ENCODE peak calls at places on chromosomes 13 and 19, in five cellular contexts. W is hepatocyte; U is CD8-positive, alpha-beta memory T cell; R is A673; Z is heart left ventricle. M is an unnamed sample.

GRCh38 chr13:108463365-108463764 is 166.0 kb upstream of the MYO16 start:
- DNase-seq in W (peak; percentile 46), U (no peak), R (peak; percentile 18), Z (no peak), M (no peak)

GRCh38 chr19:4429266-4430200 is 27.1 kb downstream of the CHAF1A start:
- DNase-seq in W (no peak), U (no peak), R (no peak), Z (no peak), M (no peak)

GRCh38 chr13:110330491-110331001 is 23.5 kb downstream of the COL4A2 start:
- DNase-seq in W (no peak), U (no peak), R (no peak), Z (peak; percentile 20), M (no peak)

GRCh38 chr19:53092723-53093122 is 10.5 kb downstream of the ZNF160 start:
- DNase-seq in W (no peak), U (no peak), R (no peak), Z (no peak), M (no peak)

GRCh38 chr13:29593605-29594297 is 1.7 kb downstream of the SLC7A1 start:
- DNase-seq in W (no peak), U (no peak), R (no peak), Z (no peak), M (no peak)

GRCh38 chr13:51931606-51932005 is 69.8 kb downstream of the CCDC70 start:
- DNase-seq in W (no peak), U (no peak), R (no peak), Z (no peak), M (no peak)

GRCh38 chr19:42135836-42136235 is 3.6 kb upstream of the POU2F2 start:
- DNase-seq in W (no peak), U (no peak), R (no peak), Z (no peak), M (no peak)

GRCh38 chr13:52726258-52726657 is 13.4 kb downstream of the CNMD start:
- DNase-seq in W (no peak), U (no peak), R (no peak), Z (no peak), M (no peak)

GRCh38 chr13:102170295-102170694 is 231.6 kb downstream of the FGF14 start:
- DNase-seq in W (no peak), U (no peak), R (no peak), Z (no peak), M (no peak)

GRCh38 chr13:40779796-40780285 is 8.9 kb upstream of the MRPS31 start:
- DNase-seq in W (no peak), U (no peak), R (no peak), Z (no peak), M (no peak)

GRCh38 chr19:48757089-48757675 is 1.9 kb downstream of the FGF21 start:
- DNase-seq in W (no peak), U (no peak), R (no peak), Z (no peak), M (no peak)

GRCh38 chr13:41622545-41623429 is 165.4 kb downstream of the RGCC start:
- DNase-seq in W (peak; percentile 44), U (no peak), R (no peak), Z (no peak), M (no peak)

GRCh38 chr13:112891477-112892401 is 77.3 kb upstream of the MCF2L start:
- DNase-seq in W (peak; percentile 41), U (no peak), R (no peak), Z (peak; percentile 25), M (no peak)

GRCh38 chr13:114089751-114090400 is 42.5 kb downstream of the RASA3 start:
- DNase-seq in W (no peak), U (no peak), R (no peak), Z (no peak), M (no peak)

GRCh38 chr19:49859838-49860715 is 7.3 kb downstream of the PNKP start:
- DNase-seq in W (no peak), U (no peak), R (no peak), Z (no peak), M (no peak)

GRCh38 chr13:27170221-27170520 is 1.4 kb downstream of the USP12 start:
- DNase-seq in W (no peak), U (no peak), R (peak; percentile 32), Z (no peak), M (no peak)

GRCh38 chr19:36417752-36418286 is 625 bp downstream of the ZFP82 start:
- DNase-seq in W (peak; percentile 3), U (no peak), R (no peak), Z (no peak), M (no peak)

GRCh38 chr19:45049073-45049736 is 10.4 kb downstream of the CLASRP start:
- DNase-seq in W (no peak), U (no peak), R (no peak), Z (peak; percentile 54), M (no peak)

GRCh38 chr19:10533656-10534386 is 9.9 kb upstream of the ATG4D start:
- DNase-seq in W (peak; percentile 61), U (no peak), R (no peak), Z (no peak), M (no peak)

GRCh38 chr19:43545276-43545675 is 12.3 kb downstream of the ZNF575 start:
- DNase-seq in W (no peak), U (no peak), R (no peak), Z (peak; percentile 14), M (no peak)

GRCh38 chr19:43544077-43544476 is 11.1 kb downstream of the ZNF575 start:
- DNase-seq in W (no peak), U (no peak), R (no peak), Z (no peak), M (no peak)

GRCh38 chr19:43538922-43539321 is 5.9 kb downstream of the ZNF575 start:
- DNase-seq in W (no peak), U (no peak), R (no peak), Z (no peak), M (no peak)

GRCh38 chr19:43541920-43542650 is 9.1 kb downstream of the ZNF575 start:
- DNase-seq in W (no peak), U (no peak), R (no peak), Z (peak; percentile 15), M (no peak)

GRCh38 chr19:43540381-43540780 is 7.4 kb downstream of the ZNF575 start:
- DNase-seq in W (no peak), U (no peak), R (no peak), Z (no peak), M (no peak)
- H3K9me3 ChIP-seq in W (no peaks in the 10 kb centered on the region), U (peaks cover 5% of the 10 kb centered on the region), R (peaks cover 5% of the 10 kb centered on the region), Z (peaks cover 11% of the 10 kb centered on the region), M (no peaks in the 10 kb centered on the region)

GRCh38 chr19:37551123-37551993 is 43.2 kb downstream of the ZNF571 start:
- DNase-seq in W (no peak), U (peak; percentile 35), R (peak; percentile 69), Z (peak; percentile 70), M (peak; percentile 54)
- H3K9me3 ChIP-seq in W (peaks cover 34% of the 10 kb centered on the region), U (peaks cover 61% of the 10 kb centered on the region), R (peaks cover 58% of the 10 kb centered on the region), Z (peaks cover 79% of the 10 kb centered on the region), M (peaks cover 11% of the 10 kb centered on the region)

GRCh38 chr19:27762933-27763332 is 1450.0 kb downstream of the UQCRFS1 start:
- DNase-seq in W (no peak), U (no peak), R (no peak), Z (no peak), M (no peak)
- H3K9me3 ChIP-seq in W (no peaks in the 10 kb centered on the region), U (peaks cover 30% of the 10 kb centered on the region), R (peaks cover 54% of the 10 kb centered on the region), Z (peaks cover 12% of the 10 kb centered on the region), M (peaks cover 3% of the 10 kb centered on the region)

GRCh38 chr19:28065026-28065425 is 1147.9 kb downstream of the UQCRFS1 start:
- DNase-seq in W (no peak), U (no peak), R (no peak), Z (no peak), M (no peak)
- H3K9me3 ChIP-seq in W (no peaks in the 10 kb centered on the region), U (no peaks in the 10 kb centered on the region), R (peaks cover 53% of the 10 kb centered on the region), Z (no peaks in the 10 kb centered on the region), M (no peaks in the 10 kb centered on the region)